ENCODE peak calls at places on chromosomes 1 and 21, in six cellular contexts. One of them, this sample, is unnamed.

GRCh38 chr21:28269173-28269572 is 723.5 kb downstream of the LTN1 start:
- DNase-seq in A549: no peak
- DNase-seq in tibial nerve: no peak
- DNase-seq in CD4-positive, alpha-beta T cell: no peak
- DNase-seq in PC-3: no peak
- DNase-seq in HCT116: no peak
- DNase-seq in this sample: no peak

GRCh38 chr1:205284420-205285144 is 37.0 kb downstream of the NUAK2 start:
- DNase-seq in PC-3: peak
- DNase-seq in tibial nerve: peak
- DNase-seq in A549: peak
- DNase-seq in CD4-positive, alpha-beta T cell: peak
- DNase-seq in HCT116: peak
- DNase-seq in this sample: peak

GRCh38 chr1:20153000-20153418 is 13.9 kb downstream of the PLA2G2F start:
- DNase-seq in PC-3: no peak
- DNase-seq in A549: no peak
- DNase-seq in HCT116: no peak
- DNase-seq in tibial nerve: no peak
- DNase-seq in CD4-positive, alpha-beta T cell: no peak
- DNase-seq in this sample: no peak

GRCh38 chr1:225763815-225764548 is 13.6 kb upstream of the SRP9 start:
- DNase-seq in PC-3: no peak
- DNase-seq in CD4-positive, alpha-beta T cell: no peak
- DNase-seq in tibial nerve: no peak
- DNase-seq in A549: no peak
- DNase-seq in HCT116: no peak
- DNase-seq in this sample: no peak

GRCh38 chr1:31771891-31772668 is 7.9 kb upstream of the ADGRB2 start:
- DNase-seq in HCT116: no peak
- DNase-seq in tibial nerve: no peak
- DNase-seq in PC-3: peak
- DNase-seq in CD4-positive, alpha-beta T cell: peak
- DNase-seq in A549: no peak
- DNase-seq in this sample: peak

GRCh38 chr1:154696001-154696400 is 88.0 kb upstream of the ADAR start:
- DNase-seq in tibial nerve: no peak
- DNase-seq in CD4-positive, alpha-beta T cell: no peak
- DNase-seq in A549: no peak
- DNase-seq in PC-3: peak
- DNase-seq in HCT116: no peak
- DNase-seq in this sample: no peak

GRCh38 chr1:147086129-147086528 is 86.1 kb downstream of the PRKAB2 start:
- DNase-seq in tibial nerve: no peak
- DNase-seq in A549: no peak
- DNase-seq in HCT116: no peak
- DNase-seq in CD4-positive, alpha-beta T cell: no peak
- DNase-seq in PC-3: no peak
- DNase-seq in this sample: no peak

GRCh38 chr21:29504751-29505321 is 206.1 kb downstream of the BACH1 start:
- DNase-seq in HCT116: no peak
- DNase-seq in A549: no peak
- DNase-seq in CD4-positive, alpha-beta T cell: no peak
- DNase-seq in tibial nerve: no peak
- DNase-seq in PC-3: peak
- DNase-seq in this sample: peak

GRCh38 chr1:245153645-245154428 is 948 bp upstream of the KIF26B start:
- DNase-seq in CD4-positive, alpha-beta T cell: no peak
- DNase-seq in HCT116: no peak
- DNase-seq in A549: peak
- DNase-seq in tibial nerve: no peak
- DNase-seq in PC-3: peak
- DNase-seq in this sample: peak

GRCh38 chr1:205444931-205445652 is 10.8 kb downstream of the BLACAT1 start:
- DNase-seq in tibial nerve: no peak
- DNase-seq in A549: no peak
- DNase-seq in CD4-positive, alpha-beta T cell: no peak
- DNase-seq in HCT116: no peak
- DNase-seq in PC-3: no peak
- DNase-seq in this sample: no peak

GRCh38 chr1:41498809-41499208 is 14.3 kb upstream of the EDN2 start:
- DNase-seq in tibial nerve: no peak
- DNase-seq in CD4-positive, alpha-beta T cell: no peak
- DNase-seq in PC-3: peak
- DNase-seq in HCT116: no peak
- DNase-seq in A549: no peak
- DNase-seq in this sample: peak

GRCh38 chr1:152347116-152347728 is 12.6 kb downstream of the FLG2 start:
- DNase-seq in PC-3: peak
- DNase-seq in CD4-positive, alpha-beta T cell: peak
- DNase-seq in A549: peak
- DNase-seq in tibial nerve: no peak
- DNase-seq in HCT116: peak
- DNase-seq in this sample: peak

GRCh38 chr1:244368279-244368678 is 83.4 kb downstream of the ADSS2 start:
- DNase-seq in CD4-positive, alpha-beta T cell: no peak
- DNase-seq in HCT116: no peak
- DNase-seq in A549: no peak
- DNase-seq in tibial nerve: no peak
- DNase-seq in PC-3: no peak
- DNase-seq in this sample: no peak

GRCh38 chr1:233295775-233296322 is 324 bp upstream of the PCNX2 start:
- DNase-seq in HCT116: no peak
- DNase-seq in tibial nerve: no peak
- DNase-seq in PC-3: no peak
- DNase-seq in CD4-positive, alpha-beta T cell: no peak
- DNase-seq in A549: no peak
- DNase-seq in this sample: no peak

GRCh38 chr1:184191181-184191601 is 139.7 kb downstream of the TSEN15 start:
- DNase-seq in tibial nerve: no peak
- DNase-seq in A549: no peak
- DNase-seq in PC-3: no peak
- DNase-seq in CD4-positive, alpha-beta T cell: no peak
- DNase-seq in HCT116: no peak
- DNase-seq in this sample: no peak

GRCh38 chr1:230661976-230662375 is 19.7 kb downstream of the COG2 start:
- DNase-seq in PC-3: no peak
- DNase-seq in CD4-positive, alpha-beta T cell: no peak
- DNase-seq in HCT116: no peak
- DNase-seq in A549: no peak
- DNase-seq in tibial nerve: no peak
- DNase-seq in this sample: no peak

GRCh38 chr1:244302889-244303609 is 148.7 kb downstream of the ADSS2 start:
- DNase-seq in A549: peak
- DNase-seq in PC-3: peak
- DNase-seq in HCT116: peak
- DNase-seq in CD4-positive, alpha-beta T cell: no peak
- DNase-seq in tibial nerve: no peak
- DNase-seq in this sample: peak

GRCh38 chr1:201406831-201407406 is 7.8 kb upstream of the LAD1 start:
- DNase-seq in HCT116: no peak
- DNase-seq in CD4-positive, alpha-beta T cell: no peak
- DNase-seq in tibial nerve: no peak
- DNase-seq in PC-3: no peak
- DNase-seq in A549: no peak
- DNase-seq in this sample: no peak

GRCh38 chr1:70487910-70488665 is 77.0 kb downstream of the CTH start:
- DNase-seq in tibial nerve: no peak
- DNase-seq in HCT116: peak
- DNase-seq in A549: no peak
- DNase-seq in PC-3: peak
- DNase-seq in CD4-positive, alpha-beta T cell: no peak
- DNase-seq in this sample: peak

GRCh38 chr1:182996816-182997215 is 26.4 kb upstream of the LAMC1 start:
- DNase-seq in CD4-positive, alpha-beta T cell: no peak
- DNase-seq in PC-3: no peak
- DNase-seq in HCT116: no peak
- DNase-seq in A549: no peak
- DNase-seq in tibial nerve: no peak
- DNase-seq in this sample: no peak

GRCh38 chr1:31762726-31763670 is 1.1 kb downstream of the ADGRB2 start:
- DNase-seq in CD4-positive, alpha-beta T cell: peak
- DNase-seq in A549: peak
- DNase-seq in HCT116: no peak
- DNase-seq in PC-3: peak
- DNase-seq in tibial nerve: no peak
- DNase-seq in this sample: peak

GRCh38 chr1:109315288-109315687 is 8.5 kb upstream of the MYBPHL start:
- DNase-seq in CD4-positive, alpha-beta T cell: no peak
- DNase-seq in HCT116: no peak
- DNase-seq in PC-3: no peak
- DNase-seq in tibial nerve: no peak
- DNase-seq in A549: no peak
- DNase-seq in this sample: no peak

GRCh38 chr1:230068952-230069684 is 2.1 kb downstream of the GALNT2 start:
- DNase-seq in tibial nerve: no peak
- DNase-seq in A549: no peak
- DNase-seq in CD4-positive, alpha-beta T cell: no peak
- DNase-seq in PC-3: peak
- DNase-seq in HCT116: no peak
- DNase-seq in this sample: peak

GRCh38 chr1:36839485-36839884 is 194.8 kb downstream of the GRIK3 start:
- DNase-seq in A549: no peak
- DNase-seq in tibial nerve: no peak
- DNase-seq in CD4-positive, alpha-beta T cell: no peak
- DNase-seq in PC-3: no peak
- DNase-seq in HCT116: no peak
- DNase-seq in this sample: no peak

GRCh38 chr1:154386643-154387352 is 18.3 kb upstream of the IL6R start:
- DNase-seq in CD4-positive, alpha-beta T cell: peak
- DNase-seq in PC-3: no peak
- DNase-seq in A549: no peak
- DNase-seq in HCT116: no peak
- DNase-seq in tibial nerve: no peak
- DNase-seq in this sample: no peak

GRCh38 chr1:201928266-201928665 is 18.1 kb downstream of the LMOD1 start:
- DNase-seq in CD4-positive, alpha-beta T cell: no peak
- DNase-seq in HCT116: no peak
- DNase-seq in A549: no peak
- DNase-seq in tibial nerve: no peak
- DNase-seq in PC-3: no peak
- DNase-seq in this sample: no peak

GRCh38 chr1:223846668-223847007 is 891 bp upstream of the TP53BP2 start:
- DNase-seq in HCT116: no peak
- DNase-seq in PC-3: peak
- DNase-seq in CD4-positive, alpha-beta T cell: no peak
- DNase-seq in A549: no peak
- DNase-seq in tibial nerve: no peak
- DNase-seq in this sample: no peak

GRCh38 chr1:68230901-68231626 is 1.3 kb downstream of the WLS start:
- DNase-seq in tibial nerve: no peak
- DNase-seq in HCT116: no peak
- DNase-seq in CD4-positive, alpha-beta T cell: no peak
- DNase-seq in PC-3: peak
- DNase-seq in A549: no peak
- DNase-seq in this sample: peak

DNA sequence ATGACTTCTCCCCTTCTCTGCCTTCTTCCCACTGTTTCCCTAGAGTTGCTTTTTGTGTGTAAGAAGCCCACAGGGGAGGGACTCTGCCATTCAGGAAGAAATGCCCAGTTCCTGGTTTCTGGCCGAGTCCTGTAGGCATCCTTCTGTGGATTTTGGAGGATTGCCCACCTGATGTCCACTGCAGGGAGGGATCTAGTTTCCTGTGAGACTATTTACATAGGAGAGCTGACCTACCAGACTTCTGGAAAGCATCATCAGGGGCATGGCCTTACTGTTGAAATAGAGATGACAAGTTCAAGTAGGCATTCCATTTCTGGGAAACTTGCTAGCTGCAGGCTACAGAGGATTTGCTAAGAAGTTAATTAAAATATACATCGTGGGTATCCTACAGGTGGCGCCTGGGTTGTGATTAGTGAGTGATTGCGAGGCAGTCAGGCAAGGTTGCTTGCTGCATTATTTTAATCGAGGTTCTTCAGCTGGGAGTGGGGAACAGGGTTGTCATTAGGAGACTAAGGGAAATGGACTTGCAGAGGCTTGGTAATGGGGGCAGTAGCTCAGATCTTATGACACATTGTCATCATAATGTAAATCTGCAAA is 148.7 kb downstream of the HHAT start:
- DNase-seq in A549: no peak
- DNase-seq in HCT116: peak
- DNase-seq in CD4-positive, alpha-beta T cell: no peak
- DNase-seq in PC-3: peak
- DNase-seq in tibial nerve: no peak
- DNase-seq in this sample: no peak
- TF ChIP-seq CTCF in A549: no peak
- TF ChIP-seq CTCF in HCT116: no peak
- TF ChIP-seq CTCF in CD4-positive, alpha-beta T cell: no peak
- TF ChIP-seq CTCF in PC-3: no peak
- TF ChIP-seq CTCF in tibial nerve: no peak
- TF ChIP-seq CTCF in this sample: no peak

GRCh38 chr1:43073490-43074230 is 98.4 kb downstream of the EBNA1BP2 start:
- DNase-seq in PC-3: peak
- DNase-seq in HCT116: peak
- DNase-seq in tibial nerve: peak
- DNase-seq in CD4-positive, alpha-beta T cell: peak
- DNase-seq in A549: peak
- DNase-seq in this sample: peak
- TF ChIP-seq CTCF in PC-3: peak
- TF ChIP-seq CTCF in HCT116: peak
- TF ChIP-seq CTCF in tibial nerve: peak
- TF ChIP-seq CTCF in CD4-positive, alpha-beta T cell: peak
- TF ChIP-seq CTCF in A549: peak
- TF ChIP-seq CTCF in this sample: peak

GRCh38 chr1:206735553-206736031 is 35.0 kb upstream of the IL19 start:
- DNase-seq in CD4-positive, alpha-beta T cell: no peak
- DNase-seq in HCT116: no peak
- DNase-seq in A549: no peak
- DNase-seq in tibial nerve: no peak
- DNase-seq in PC-3: no peak
- DNase-seq in this sample: no peak

GRCh38 chr1:206733012-206733411 is 37.6 kb upstream of the IL19 start:
- DNase-seq in CD4-positive, alpha-beta T cell: no peak
- DNase-seq in HCT116: no peak
- DNase-seq in PC-3: no peak
- DNase-seq in tibial nerve: no peak
- DNase-seq in A549: no peak
- DNase-seq in this sample: no peak

GRCh38 chr1:206736878-206737728 is 33.5 kb upstream of the IL19 start:
- DNase-seq in CD4-positive, alpha-beta T cell: peak
- DNase-seq in PC-3: no peak
- DNase-seq in HCT116: no peak
- DNase-seq in tibial nerve: no peak
- DNase-seq in A549: no peak
- DNase-seq in this sample: no peak

GRCh38 chr1:206732508-206732907 is 38.1 kb upstream of the IL19 start:
- DNase-seq in PC-3: no peak
- DNase-seq in A549: no peak
- DNase-seq in tibial nerve: no peak
- DNase-seq in CD4-positive, alpha-beta T cell: no peak
- DNase-seq in HCT116: no peak
- DNase-seq in this sample: no peak

GRCh38 chr1:206734499-206735142 is 36.0 kb upstream of the IL19 start:
- DNase-seq in tibial nerve: peak
- DNase-seq in PC-3: peak
- DNase-seq in HCT116: peak
- DNase-seq in CD4-positive, alpha-beta T cell: peak
- DNase-seq in A549: peak
- DNase-seq in this sample: peak
- TF ChIP-seq CTCF in tibial nerve: peak
- TF ChIP-seq CTCF in PC-3: peak
- TF ChIP-seq CTCF in HCT116: peak
- TF ChIP-seq CTCF in CD4-positive, alpha-beta T cell: peak
- TF ChIP-seq CTCF in A549: peak
- TF ChIP-seq CTCF in this sample: peak

GRCh38 chr1:234848972-234849641 is 239.1 kb upstream of the IRF2BP2 start:
- DNase-seq in CD4-positive, alpha-beta T cell: no peak
- DNase-seq in A549: no peak
- DNase-seq in PC-3: peak
- DNase-seq in tibial nerve: no peak
- DNase-seq in HCT116: no peak
- DNase-seq in this sample: peak
- TF ChIP-seq CTCF in CD4-positive, alpha-beta T cell: no peak
- TF ChIP-seq CTCF in A549: no peak
- TF ChIP-seq CTCF in PC-3: no peak
- TF ChIP-seq CTCF in tibial nerve: no peak
- TF ChIP-seq CTCF in HCT116: peak
- TF ChIP-seq CTCF in this sample: no peak

This sample was measured in RWPE1.